ENCODE peak calls at places on chromosomes 6 and 20, in eight cellular contexts. One of them, this sample, is unnamed. For H3K4me1, the result is how much of the 10 kb centered on the place peaks cover.

GRCh38 chr6:90434096-90434495 is 137.5 kb upstream of the BACH2 start:
- DNase-seq in naive thymus-derived CD4-positive, alpha-beta T cell: no peak
- DNase-seq in lower lobe of right lung: no peak
- DNase-seq in mesendoderm: peak
- DNase-seq in heart right ventricle: no peak
- DNase-seq in esophagus squamous epithelium: no peak
- DNase-seq in aorta: no peak
- DNase-seq in H9: peak
- DNase-seq in this sample: no peak

GRCh38 chr6:15213838-15214398 is 32.0 kb upstream of the JARID2 start:
- DNase-seq in heart right ventricle: no peak
- DNase-seq in aorta: no peak
- DNase-seq in naive thymus-derived CD4-positive, alpha-beta T cell: no peak
- DNase-seq in lower lobe of right lung: no peak
- DNase-seq in H9: no peak
- DNase-seq in mesendoderm: no peak
- DNase-seq in esophagus squamous epithelium: no peak
- DNase-seq in this sample: no peak

GRCh38 chr6:90442366-90442765 is 144.5 kb downstream of the MAP3K7 start:
- DNase-seq in naive thymus-derived CD4-positive, alpha-beta T cell: no peak
- DNase-seq in esophagus squamous epithelium: no peak
- DNase-seq in heart right ventricle: no peak
- DNase-seq in aorta: no peak
- DNase-seq in H9: no peak
- DNase-seq in lower lobe of right lung: no peak
- DNase-seq in mesendoderm: no peak
- DNase-seq in this sample: no peak

GRCh38 chr6:26207248-26207801 is 120.1 kb downstream of the HFE start:
- DNase-seq in heart right ventricle: no peak
- DNase-seq in lower lobe of right lung: no peak
- DNase-seq in esophagus squamous epithelium: no peak
- DNase-seq in aorta: no peak
- DNase-seq in mesendoderm: no peak
- DNase-seq in H9: no peak
- DNase-seq in naive thymus-derived CD4-positive, alpha-beta T cell: peak
- DNase-seq in this sample: no peak

GRCh38 chr6:41275489-41275888 is 11.0 kb downstream of the TREM1 start:
- DNase-seq in H9: no peak
- DNase-seq in naive thymus-derived CD4-positive, alpha-beta T cell: no peak
- DNase-seq in heart right ventricle: no peak
- DNase-seq in aorta: no peak
- DNase-seq in esophagus squamous epithelium: no peak
- DNase-seq in lower lobe of right lung: no peak
- DNase-seq in mesendoderm: no peak
- DNase-seq in this sample: no peak

GRCh38 chr6:28673800-28674671 is 148.4 kb downstream of the GPX5 start:
- DNase-seq in naive thymus-derived CD4-positive, alpha-beta T cell: no peak
- DNase-seq in lower lobe of right lung: no peak
- DNase-seq in aorta: no peak
- DNase-seq in mesendoderm: peak
- DNase-seq in esophagus squamous epithelium: no peak
- DNase-seq in heart right ventricle: no peak
- DNase-seq in H9: peak
- DNase-seq in this sample: no peak

GRCh38 chr20:37423545-37423944 is 77.6 kb downstream of the SRC start:
- DNase-seq in lower lobe of right lung: no peak
- DNase-seq in esophagus squamous epithelium: no peak
- DNase-seq in H9: no peak
- DNase-seq in heart right ventricle: no peak
- DNase-seq in naive thymus-derived CD4-positive, alpha-beta T cell: no peak
- DNase-seq in mesendoderm: no peak
- DNase-seq in aorta: no peak
- DNase-seq in this sample: no peak

GRCh38 chr20:58449703-58450138 is 60.7 kb downstream of the VAPB start:
- DNase-seq in esophagus squamous epithelium: no peak
- DNase-seq in naive thymus-derived CD4-positive, alpha-beta T cell: no peak
- DNase-seq in mesendoderm: no peak
- DNase-seq in aorta: no peak
- DNase-seq in H9: no peak
- DNase-seq in heart right ventricle: no peak
- DNase-seq in lower lobe of right lung: no peak
- DNase-seq in this sample: no peak

GRCh38 chr6:39867592-39867991 is 66.7 kb downstream of the MOCS1 start:
- DNase-seq in esophagus squamous epithelium: no peak
- DNase-seq in naive thymus-derived CD4-positive, alpha-beta T cell: no peak
- DNase-seq in aorta: no peak
- DNase-seq in H9: peak
- DNase-seq in lower lobe of right lung: no peak
- DNase-seq in mesendoderm: peak
- DNase-seq in heart right ventricle: no peak
- DNase-seq in this sample: no peak

GRCh38 chr6:70735513-70735912 is 67.8 kb downstream of the SMAP1 start:
- DNase-seq in esophagus squamous epithelium: no peak
- DNase-seq in naive thymus-derived CD4-positive, alpha-beta T cell: no peak
- DNase-seq in mesendoderm: no peak
- DNase-seq in H9: no peak
- DNase-seq in aorta: no peak
- DNase-seq in heart right ventricle: no peak
- DNase-seq in lower lobe of right lung: no peak
- DNase-seq in this sample: no peak

GRCh38 chr6:18263561-18264337 is 581 bp downstream of the DEK start:
- DNase-seq in mesendoderm: no peak
- DNase-seq in lower lobe of right lung: peak
- DNase-seq in heart right ventricle: peak
- DNase-seq in aorta: no peak
- DNase-seq in esophagus squamous epithelium: no peak
- DNase-seq in H9: no peak
- DNase-seq in naive thymus-derived CD4-positive, alpha-beta T cell: peak
- DNase-seq in this sample: peak

GRCh38 chr6:37665309-37665708 is 32.4 kb downstream of the MDGA1 start:
- DNase-seq in heart right ventricle: no peak
- DNase-seq in aorta: no peak
- DNase-seq in mesendoderm: peak
- DNase-seq in lower lobe of right lung: no peak
- DNase-seq in esophagus squamous epithelium: no peak
- DNase-seq in H9: no peak
- DNase-seq in naive thymus-derived CD4-positive, alpha-beta T cell: no peak
- DNase-seq in this sample: no peak

GRCh38 chr20:38127011-38127621 is 38.0 kb downstream of the TGM2 start:
- DNase-seq in aorta: no peak
- DNase-seq in mesendoderm: no peak
- DNase-seq in heart right ventricle: no peak
- DNase-seq in esophagus squamous epithelium: no peak
- DNase-seq in lower lobe of right lung: peak
- DNase-seq in H9: no peak
- DNase-seq in naive thymus-derived CD4-positive, alpha-beta T cell: no peak
- DNase-seq in this sample: no peak

GRCh38 chr20:62595491-62595890 is 46.8 kb upstream of the SLCO4A1 start:
- DNase-seq in lower lobe of right lung: no peak
- DNase-seq in H9: no peak
- DNase-seq in aorta: peak
- DNase-seq in naive thymus-derived CD4-positive, alpha-beta T cell: no peak
- DNase-seq in heart right ventricle: peak
- DNase-seq in esophagus squamous epithelium: no peak
- DNase-seq in mesendoderm: no peak
- DNase-seq in this sample: peak

GRCh38 chr20:17654649-17655285 is 27.3 kb downstream of the RRBP1 start:
- DNase-seq in aorta: no peak
- DNase-seq in heart right ventricle: peak
- DNase-seq in H9: peak
- DNase-seq in naive thymus-derived CD4-positive, alpha-beta T cell: no peak
- DNase-seq in esophagus squamous epithelium: no peak
- DNase-seq in lower lobe of right lung: no peak
- DNase-seq in mesendoderm: peak
- DNase-seq in this sample: no peak

GRCh38 chr6:46925563-46926253 is 4.0 kb upstream of the ADGRF5 start:
- DNase-seq in H9: no peak
- DNase-seq in aorta: peak
- DNase-seq in heart right ventricle: no peak
- DNase-seq in naive thymus-derived CD4-positive, alpha-beta T cell: no peak
- DNase-seq in lower lobe of right lung: peak
- DNase-seq in mesendoderm: no peak
- DNase-seq in esophagus squamous epithelium: no peak
- DNase-seq in this sample: no peak

GRCh38 chr6:169421890-169422289 is 168.2 kb upstream of the THBS2 start:
- DNase-seq in naive thymus-derived CD4-positive, alpha-beta T cell: no peak
- DNase-seq in lower lobe of right lung: no peak
- DNase-seq in mesendoderm: no peak
- DNase-seq in heart right ventricle: no peak
- DNase-seq in esophagus squamous epithelium: no peak
- DNase-seq in H9: no peak
- DNase-seq in aorta: no peak
- DNase-seq in this sample: no peak

GRCh38 chr20:40797425-40797824 is 108.4 kb upstream of the MAFB start:
- DNase-seq in H9: peak
- DNase-seq in lower lobe of right lung: no peak
- DNase-seq in naive thymus-derived CD4-positive, alpha-beta T cell: no peak
- DNase-seq in esophagus squamous epithelium: no peak
- DNase-seq in mesendoderm: peak
- DNase-seq in heart right ventricle: no peak
- DNase-seq in aorta: no peak
- DNase-seq in this sample: no peak

GRCh38 chr20:44643596-44644383 is 7.7 kb downstream of the ADA start:
- DNase-seq in mesendoderm: peak
- DNase-seq in lower lobe of right lung: peak
- DNase-seq in H9: peak
- DNase-seq in naive thymus-derived CD4-positive, alpha-beta T cell: peak
- DNase-seq in esophagus squamous epithelium: no peak
- DNase-seq in aorta: peak
- DNase-seq in heart right ventricle: peak
- DNase-seq in this sample: peak
- H3K4me1 ChIP-seq in mesendoderm: under half
- H3K4me1 ChIP-seq in lower lobe of right lung: half or more
- H3K4me1 ChIP-seq in H9: under half
- H3K4me1 ChIP-seq in naive thymus-derived CD4-positive, alpha-beta T cell: half or more
- H3K4me1 ChIP-seq in esophagus squamous epithelium: half or more
- H3K4me1 ChIP-seq in aorta: under half
- H3K4me1 ChIP-seq in heart right ventricle: half or more
- H3K4me1 ChIP-seq in this sample: under half

GRCh38 chr20:49412953-49413352 is 69.5 kb downstream of the KCNB1 start:
- DNase-seq in heart right ventricle: no peak
- DNase-seq in esophagus squamous epithelium: no peak
- DNase-seq in lower lobe of right lung: no peak
- DNase-seq in naive thymus-derived CD4-positive, alpha-beta T cell: no peak
- DNase-seq in mesendoderm: no peak
- DNase-seq in H9: no peak
- DNase-seq in aorta: no peak
- DNase-seq in this sample: no peak
- H3K4me1 ChIP-seq in heart right ventricle: under half
- H3K4me1 ChIP-seq in esophagus squamous epithelium: under half
- H3K4me1 ChIP-seq in lower lobe of right lung: under half
- H3K4me1 ChIP-seq in naive thymus-derived CD4-positive, alpha-beta T cell: under half
- H3K4me1 ChIP-seq in mesendoderm: under half
- H3K4me1 ChIP-seq in H9: under half
- H3K4me1 ChIP-seq in aorta: under half
- H3K4me1 ChIP-seq in this sample: under half

DNA sequence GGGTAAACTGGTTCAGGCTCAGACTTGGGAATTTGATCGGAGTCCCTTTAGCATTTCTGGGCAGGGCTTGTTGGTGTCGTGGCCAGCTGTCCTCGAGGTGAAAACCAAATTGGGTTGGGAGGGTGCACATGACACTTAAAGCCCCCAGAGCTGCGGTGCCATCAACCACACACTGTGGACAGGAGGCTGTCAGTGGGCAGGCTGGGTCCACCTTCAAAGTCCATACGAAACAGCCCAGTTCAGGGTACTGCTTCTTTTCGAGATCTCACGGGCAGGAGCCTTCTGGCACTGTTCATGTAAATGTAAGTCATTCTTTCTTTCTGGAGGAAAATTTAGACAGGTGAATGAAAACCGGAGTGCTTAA is 7.0 kb downstream of the SYNJ2 start:
- DNase-seq in naive thymus-derived CD4-positive, alpha-beta T cell: no peak
- DNase-seq in heart right ventricle: no peak
- DNase-seq in aorta: no peak
- DNase-seq in H9: no peak
- DNase-seq in esophagus squamous epithelium: no peak
- DNase-seq in mesendoderm: no peak
- DNase-seq in lower lobe of right lung: no peak
- DNase-seq in this sample: no peak
- H3K4me1 ChIP-seq in naive thymus-derived CD4-positive, alpha-beta T cell: under half
- H3K4me1 ChIP-seq in heart right ventricle: under half
- H3K4me1 ChIP-seq in aorta: under half
- H3K4me1 ChIP-seq in H9: under half
- H3K4me1 ChIP-seq in esophagus squamous epithelium: under half
- H3K4me1 ChIP-seq in mesendoderm: under half
- H3K4me1 ChIP-seq in lower lobe of right lung: under half
- H3K4me1 ChIP-seq in this sample: under half

GRCh38 chr6:147958683-147959082 is 384.0 kb upstream of the SASH1 start:
- DNase-seq in naive thymus-derived CD4-positive, alpha-beta T cell: no peak
- DNase-seq in H9: no peak
- DNase-seq in aorta: no peak
- DNase-seq in lower lobe of right lung: peak
- DNase-seq in esophagus squamous epithelium: no peak
- DNase-seq in heart right ventricle: no peak
- DNase-seq in mesendoderm: no peak
- DNase-seq in this sample: no peak

DNA sequence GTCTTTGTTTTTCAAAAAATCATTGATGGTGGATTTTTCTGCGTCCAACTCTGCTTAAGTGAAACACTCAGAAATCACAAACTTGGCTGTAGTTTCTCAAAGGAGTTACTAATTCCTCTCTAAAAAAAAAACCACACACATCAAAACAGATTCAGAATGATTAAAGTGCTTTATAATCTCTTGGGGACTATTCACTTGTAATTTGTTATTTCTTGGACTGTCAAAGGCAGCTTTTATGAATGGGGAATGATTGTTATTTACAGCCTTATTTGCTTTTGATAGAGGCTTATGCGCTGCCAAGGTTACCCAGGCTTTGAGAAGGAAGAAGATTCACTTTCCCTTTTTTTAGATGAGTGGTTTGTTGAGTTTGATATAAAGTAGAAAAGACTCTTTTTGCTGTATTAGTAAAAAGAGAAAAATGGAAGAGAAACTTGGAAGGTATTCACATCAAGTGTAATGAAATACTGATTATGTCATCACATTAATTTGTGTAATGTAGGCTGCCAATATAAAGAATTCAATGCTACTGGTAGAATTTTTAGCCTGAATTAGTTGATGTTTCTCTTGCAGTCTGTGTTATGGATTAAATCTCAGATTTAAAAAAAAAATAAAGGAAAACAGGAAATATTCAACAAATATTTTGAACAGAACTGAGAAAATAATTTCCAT is 381.0 kb upstream of the SASH1 start:
- DNase-seq in heart right ventricle: no peak
- DNase-seq in esophagus squamous epithelium: no peak
- DNase-seq in aorta: no peak
- DNase-seq in naive thymus-derived CD4-positive, alpha-beta T cell: no peak
- DNase-seq in H9: no peak
- DNase-seq in lower lobe of right lung: no peak
- DNase-seq in mesendoderm: no peak
- DNase-seq in this sample: no peak
- H3K4me1 ChIP-seq in heart right ventricle: under half
- H3K4me1 ChIP-seq in esophagus squamous epithelium: under half
- H3K4me1 ChIP-seq in aorta: under half
- H3K4me1 ChIP-seq in naive thymus-derived CD4-positive, alpha-beta T cell: under half
- H3K4me1 ChIP-seq in H9: under half
- H3K4me1 ChIP-seq in lower lobe of right lung: under half
- H3K4me1 ChIP-seq in mesendoderm: under half
- H3K4me1 ChIP-seq in this sample: under half

GRCh38 chr20:5081196-5081595 is 38.6 kb downstream of the PCNA start:
- DNase-seq in heart right ventricle: no peak
- DNase-seq in H9: no peak
- DNase-seq in naive thymus-derived CD4-positive, alpha-beta T cell: no peak
- DNase-seq in lower lobe of right lung: no peak
- DNase-seq in mesendoderm: no peak
- DNase-seq in aorta: no peak
- DNase-seq in esophagus squamous epithelium: no peak
- DNase-seq in this sample: no peak
- H3K4me1 ChIP-seq in heart right ventricle: under half
- H3K4me1 ChIP-seq in H9: under half
- H3K4me1 ChIP-seq in naive thymus-derived CD4-positive, alpha-beta T cell: under half
- H3K4me1 ChIP-seq in lower lobe of right lung: under half
- H3K4me1 ChIP-seq in mesendoderm: under half
- H3K4me1 ChIP-seq in aorta: under half
- H3K4me1 ChIP-seq in esophagus squamous epithelium: under half
- H3K4me1 ChIP-seq in this sample: under half